ENCODE peak calls at places on chromosome 15, in six cellular contexts. Q is ovary, D is mesothelial cell of epicardium, B is bronchial epithelial cell, G is neural crest cell, P is retinal pigment epithelial cell. E is an unnamed sample.

GRCh38 chr15:57272770-57273357 is 103.4 kb upstream of the CGNL1 start:
- DNase-seq in Q (no peak), D (no peak), B (peak), G (no peak), P (no peak), E (no peak)

GRCh38 chr15:101056366-101057334 is 137.5 kb downstream of the LRRK1 start:
- DNase-seq in Q (no peak), D (no peak), B (peak), G (no peak), P (no peak), E (no peak)

GRCh38 chr15:60392601-60392985 is 5.2 kb downstream of the ANXA2 start:
- DNase-seq in Q (no peak), D (no peak), B (peak), G (no peak), P (no peak), E (no peak)

GRCh38 chr15:60840306-60840702 is 361.4 kb upstream of the ICE2 start:
- DNase-seq in Q (no peak), D (no peak), B (no peak), G (no peak), P (no peak), E (no peak)

GRCh38 chr15:41806291-41807181 is 21.4 kb upstream of the JMJD7 start:
- DNase-seq in Q (no peak), D (no peak), B (peak), G (no peak), P (peak), E (no peak)

GRCh38 chr15:67130166-67130565 is 64.8 kb downstream of the SMAD3 start:
- DNase-seq in Q (no peak), D (no peak), B (no peak), G (no peak), P (no peak), E (no peak)

GRCh38 chr15:80183886-80184285 is 31.1 kb downstream of the FAH start:
- DNase-seq in Q (no peak), D (no peak), B (no peak), G (peak), P (no peak), E (no peak)

GRCh38 chr15:70827721-70828120 is 26.2 kb downstream of the LARP6 start:
- DNase-seq in Q (no peak), D (no peak), B (no peak), G (no peak), P (no peak), E (peak)

GRCh38 chr15:64004582-64004981 is 41.7 kb downstream of the DAPK2 start:
- DNase-seq in Q (no peak), D (no peak), B (peak), G (no peak), P (peak), E (no peak)

GRCh38 chr15:53576841-53577240 is 182.6 kb downstream of the WDR72 start:
- DNase-seq in Q (no peak), D (no peak), B (no peak), G (no peak), P (no peak), E (no peak)

GRCh38 chr15:100670505-100671021 is 68.2 kb downstream of the ASB7 start:
- DNase-seq in Q (no peak), D (no peak), B (no peak), G (no peak), P (no peak), E (no peak)

GRCh38 chr15:71043373-71043772 is 71.9 kb upstream of the THSD4 start:
- DNase-seq in Q (no peak), D (no peak), B (peak), G (no peak), P (no peak), E (no peak)

GRCh38 chr15:52103217-52104207 is 9.1 kb downstream of the BCL2L10 start:
- DNase-seq in Q (peak), D (no peak), B (peak), G (no peak), P (peak), E (no peak)

GRCh38 chr15:32790352-32790999 is 72.7 kb downstream of the GREM1 start:
- DNase-seq in Q (no peak), D (no peak), B (no peak), G (no peak), P (no peak), E (no peak)

GRCh38 chr15:74383695-74384565 is 16.5 kb upstream of the CYP11A1 start:
- DNase-seq in Q (no peak), D (no peak), B (peak), G (no peak), P (no peak), E (no peak)

GRCh38 chr15:89749526-89749925 is 1.5 kb downstream of the MESP1 start:
- DNase-seq in Q (no peak), D (no peak), B (no peak), G (no peak), P (no peak), E (no peak)

GRCh38 chr15:80953953-80954778 is 35.5 kb downstream of the MESD start:
- DNase-seq in Q (peak), D (no peak), B (no peak), G (no peak), P (no peak), E (no peak)

GRCh38 chr15:38186505-38186904 is 66.1 kb upstream of the SPRED1 start:
- DNase-seq in Q (no peak), D (no peak), B (no peak), G (no peak), P (no peak), E (no peak)

GRCh38 chr15:48897144-48897814 is 19.3 kb downstream of the EID1 start:
- DNase-seq in Q (no peak), D (no peak), B (no peak), G (peak), P (no peak), E (no peak)

GRCh38 chr15:95912280-95912625 is 418.2 kb upstream of the NR2F2 start:
- DNase-seq in Q (no peak), D (no peak), B (peak), G (no peak), P (no peak), E (no peak)

GRCh38 chr15:60091150-60091549 is 87.0 kb downstream of the FOXB1 start:
- DNase-seq in Q (no peak), D (no peak), B (peak), G (no peak), P (peak), E (no peak)

GRCh38 chr15:35746121-35746520 is 200.2 kb upstream of the DPH6 start:
- DNase-seq in Q (no peak), D (no peak), B (peak), G (no peak), P (no peak), E (no peak)

GRCh38 chr15:94324835-94325767 is 93.7 kb downstream of the MCTP2 start:
- DNase-seq in Q (no peak), D (no peak), B (peak), G (no peak), P (no peak), E (no peak)

GRCh38 chr15:51046799-51047449 is 47.8 kb downstream of the TNFAIP8L3 start:
- DNase-seq in Q (peak), D (no peak), B (no peak), G (no peak), P (no peak), E (no peak)

GRCh38 chr15:58110999-58111717 is 27.0 kb upstream of the AQP9 start:
- DNase-seq in Q (no peak), D (no peak), B (no peak), G (no peak), P (no peak), E (no peak)

GRCh38 chr15:31083394-31083790 is 18.1 kb downstream of the TRPM1 start:
- DNase-seq in Q (no peak), D (no peak), B (no peak), G (no peak), P (peak), E (no peak)

GRCh38 chr15:98547255-98547654 is 101.1 kb upstream of the IGF1R start:
- DNase-seq in Q (no peak), D (no peak), B (no peak), G (no peak), P (no peak), E (no peak)

GRCh38 chr15:47839233-47839867 is 122.0 kb downstream of the SEMA6D start:
- DNase-seq in Q (no peak), D (no peak), B (no peak), G (no peak), P (no peak), E (no peak)

GRCh38 chr15:26867199-26868007 is 541 bp downstream of the GABRA5 start:
- DNase-seq in Q (no peak), D (no peak), B (no peak), G (no peak), P (no peak), E (no peak)

GRCh38 chr15:82680200-82681102 is 29.2 kb downstream of the AP3B2 start:
- DNase-seq in Q (peak), D (peak), B (peak), G (peak), P (no peak), E (peak)

GRCh38 chr15:100849021-100849831 is 30.4 kb upstream of the ALDH1A3 start:
- DNase-seq in Q (peak), D (no peak), B (peak), G (peak), P (no peak), E (peak)

GRCh38 chr15:96058103-96058851 is 272.2 kb upstream of the NR2F2 start:
- DNase-seq in Q (no peak), D (no peak), B (peak), G (no peak), P (no peak), E (no peak)

GRCh38 chr15:101664303-101664913 is 12.2 kb upstream of the TM2D3 start:
- DNase-seq in Q (no peak), D (no peak), B (no peak), G (no peak), P (no peak), E (no peak)

GRCh38 chr15:73956276-73957086 is 30.2 kb downstream of the LOXL1 start:
- DNase-seq in Q (peak), D (no peak), B (peak), G (no peak), P (peak), E (no peak)

GRCh38 chr15:25862469-25863066 is 559 bp downstream of the ATP10A start:
- DNase-seq in Q (no peak), D (no peak), B (peak), G (no peak), P (no peak), E (no peak)

GRCh38 chr15:24676431-24676830 is 856 bp downstream of the NPAP1 start:
- DNase-seq in Q (no peak), D (no peak), B (no peak), G (no peak), P (no peak), E (no peak)
- TF ChIP-seq CTCF in Q (no peak), D (no peak), B (no peak), G (no peak), P (no peak), E (no peak)

DNA sequence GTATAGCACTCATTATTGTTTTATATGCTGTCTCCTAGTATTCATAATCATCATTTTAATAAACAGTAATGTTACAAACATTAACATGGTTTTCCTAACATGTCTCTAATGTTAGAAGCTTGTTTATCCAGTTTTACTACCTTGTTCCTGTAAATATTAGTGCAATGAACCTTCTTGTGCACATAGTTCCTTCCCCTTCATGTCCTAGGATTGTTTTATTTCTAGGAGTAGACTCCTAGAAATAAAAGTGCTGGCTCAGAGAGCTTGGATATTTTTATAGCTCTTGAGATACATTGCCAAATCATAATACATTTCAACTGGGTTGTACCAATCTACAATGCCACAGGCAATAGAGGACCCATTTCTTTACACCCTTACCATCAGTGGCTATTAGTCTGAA is 161.3 kb downstream of the SV2B start:
- DNase-seq in Q (no peak), D (no peak), B (no peak), G (no peak), P (no peak), E (no peak)
- TF ChIP-seq CTCF in Q (no peak), D (no peak), B (no peak), G (no peak), P (no peak), E (no peak)

DNA sequence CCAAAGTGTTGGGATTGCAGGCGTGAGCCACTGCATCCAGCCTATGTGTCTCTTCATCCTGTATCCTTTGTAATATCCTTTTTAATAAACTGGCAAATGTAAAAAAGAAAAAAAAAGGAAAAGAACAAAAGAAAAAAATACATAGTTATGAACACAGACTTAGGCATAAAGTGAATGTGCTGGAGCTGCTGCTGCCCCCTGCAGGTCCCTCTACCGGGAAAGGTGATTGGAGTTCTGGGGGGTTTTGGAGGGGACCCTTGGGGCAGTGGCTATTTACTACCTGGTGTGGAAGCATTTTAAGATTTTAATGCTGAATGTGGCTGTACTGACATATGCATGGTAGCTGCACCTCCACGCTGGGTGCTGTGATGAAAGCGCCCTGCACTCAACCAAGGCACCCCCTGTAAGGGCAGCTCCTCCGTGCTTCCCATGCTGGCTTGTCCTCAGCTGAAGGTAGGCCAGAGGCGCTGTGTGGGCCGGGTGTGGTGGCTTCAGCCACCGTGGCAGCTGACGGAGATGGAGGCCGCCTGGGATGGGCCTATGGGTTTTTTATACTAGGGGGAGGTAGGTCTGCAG is 49.9 kb downstream of the RPLP1 start:
- DNase-seq in Q (no peak), D (no peak), B (no peak), G (no peak), P (no peak), E (peak)
- TF ChIP-seq CTCF in Q (no peak), D (peak), B (no peak), G (peak), P (peak), E (peak)

DNA sequence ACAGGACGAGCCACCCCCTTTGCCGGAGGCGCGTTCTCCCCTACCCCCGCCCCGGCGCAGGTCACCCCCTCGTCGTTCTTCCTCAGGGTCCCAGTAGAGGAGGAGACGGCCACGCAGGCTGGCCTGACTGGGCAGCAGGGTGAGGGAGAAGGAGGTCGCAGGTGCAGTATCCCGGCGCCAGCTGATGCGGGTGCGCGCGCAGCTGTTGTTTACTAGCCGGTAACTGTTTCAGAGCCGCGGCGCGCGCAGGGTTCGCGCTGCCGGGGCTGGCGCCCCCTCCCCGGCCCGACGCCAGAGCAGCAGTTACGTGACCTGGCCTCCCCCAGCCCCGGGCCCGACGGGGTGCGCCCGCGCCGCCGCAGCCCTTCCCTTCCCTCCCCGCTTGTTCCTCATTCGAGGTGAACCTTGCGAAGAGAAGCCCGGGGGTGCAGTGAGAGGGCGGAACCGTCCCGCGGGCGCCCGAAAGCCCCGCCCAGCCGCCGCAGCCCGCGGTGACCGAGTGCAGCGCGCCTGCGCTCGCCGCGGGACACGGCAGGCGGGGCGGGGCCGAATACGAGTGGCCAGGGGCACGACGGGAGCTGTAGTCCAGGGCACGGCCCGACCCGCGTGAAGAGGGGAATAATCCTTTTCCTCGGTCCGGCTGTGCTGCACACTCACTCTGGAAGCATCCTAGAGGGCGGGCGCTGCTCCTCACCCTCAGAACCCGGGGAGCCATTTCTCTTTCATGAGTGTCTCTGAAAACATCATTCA is at the start of gene SLC12A6:
- DNase-seq in Q (peak), D (peak), B (peak), G (peak), P (peak), E (peak)
- TF ChIP-seq CTCF in Q (no peak), D (no peak), B (no peak), G (no peak), P (no peak), E (no peak)

GRCh38 chr15:68278345-68279217 is 1.0 kb downstream of the FEM1B start:
- DNase-seq in Q (no peak), D (peak), B (peak), G (peak), P (no peak), E (peak)
- TF ChIP-seq CTCF in Q (no peak), D (no peak), B (peak), G (peak), P (peak), E (peak)

DNA sequence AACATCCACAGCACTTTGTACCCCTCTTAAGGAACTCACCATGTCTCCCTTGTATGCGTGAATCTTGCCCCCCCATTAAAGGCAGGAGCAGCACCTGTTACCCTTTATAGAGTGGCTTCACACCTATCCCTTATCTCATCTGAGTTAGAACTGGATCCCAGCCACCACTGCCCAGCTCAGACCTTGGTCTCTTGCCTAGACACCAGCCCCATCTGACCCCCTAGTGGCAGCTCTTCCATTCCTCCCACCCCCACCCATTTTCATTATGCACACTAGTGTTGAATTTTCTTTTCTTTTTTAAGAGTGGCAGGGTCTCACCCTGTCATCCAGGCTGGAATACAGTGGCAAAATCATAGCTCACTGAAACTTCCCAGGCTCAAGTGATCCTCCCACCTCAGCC is 3.2 kb upstream of the ZFYVE19 start:
- DNase-seq in Q (no peak), D (no peak), B (no peak), G (no peak), P (no peak), E (no peak)
- TF ChIP-seq CTCF in Q (no peak), D (no peak), B (no peak), G (no peak), P (no peak), E (no peak)

DNA sequence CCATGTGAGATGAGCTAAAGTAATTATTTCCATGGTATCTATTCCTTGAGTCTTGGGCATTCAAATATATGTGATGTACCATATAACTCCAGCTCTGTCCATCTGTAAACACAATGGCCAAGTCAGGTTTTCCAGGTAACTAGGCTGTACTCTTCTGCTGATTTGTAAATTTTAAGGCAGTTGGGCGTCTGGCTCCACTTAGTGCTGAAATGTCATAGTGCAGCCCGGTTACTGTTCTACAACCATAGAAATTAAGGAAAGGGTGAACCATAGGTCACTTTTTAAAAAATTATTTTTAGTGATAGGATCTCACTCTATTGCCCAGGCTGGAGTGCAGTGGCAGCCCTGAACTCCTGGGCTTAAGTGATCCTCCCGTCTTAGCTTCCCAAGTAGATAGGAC is 44.7 kb upstream of the GOLM2 start:
- DNase-seq in Q (no peak), D (no peak), B (no peak), G (no peak), P (no peak), E (no peak)
- TF ChIP-seq CTCF in Q (no peak), D (no peak), B (no peak), G (peak), P (peak), E (peak)

GRCh38 chr15:65944404-65944803 is 75.1 kb downstream of the RAB11A start:
- DNase-seq in Q (no peak), D (no peak), B (no peak), G (no peak), P (no peak), E (no peak)
- TF ChIP-seq CTCF in Q (no peak), D (no peak), B (no peak), G (no peak), P (no peak), E (no peak)

GRCh38 chr15:62071711-62072308 is 5.0 kb downstream of the C2CD4A start:
- DNase-seq in Q (no peak), D (no peak), B (peak), G (no peak), P (no peak), E (no peak)
- TF ChIP-seq CTCF in Q (peak), D (peak), B (peak), G (peak), P (peak), E (peak)

GRCh38 chr15:68370768-68371151 is 61.2 kb downstream of the ITGA11 start:
- DNase-seq in Q (no peak), D (no peak), B (no peak), G (no peak), P (no peak), E (no peak)

GRCh38 chr15:68373028-68373427 is 58.9 kb downstream of the ITGA11 start:
- DNase-seq in Q (peak), D (no peak), B (no peak), G (no peak), P (no peak), E (peak)

GRCh38 chr15:68371160-68371559 is 60.8 kb downstream of the ITGA11 start:
- DNase-seq in Q (no peak), D (no peak), B (no peak), G (no peak), P (no peak), E (no peak)

GRCh38 chr15:68371851-68372250 is 60.1 kb downstream of the ITGA11 start:
- DNase-seq in Q (no peak), D (no peak), B (no peak), G (no peak), P (no peak), E (no peak)

DNA sequence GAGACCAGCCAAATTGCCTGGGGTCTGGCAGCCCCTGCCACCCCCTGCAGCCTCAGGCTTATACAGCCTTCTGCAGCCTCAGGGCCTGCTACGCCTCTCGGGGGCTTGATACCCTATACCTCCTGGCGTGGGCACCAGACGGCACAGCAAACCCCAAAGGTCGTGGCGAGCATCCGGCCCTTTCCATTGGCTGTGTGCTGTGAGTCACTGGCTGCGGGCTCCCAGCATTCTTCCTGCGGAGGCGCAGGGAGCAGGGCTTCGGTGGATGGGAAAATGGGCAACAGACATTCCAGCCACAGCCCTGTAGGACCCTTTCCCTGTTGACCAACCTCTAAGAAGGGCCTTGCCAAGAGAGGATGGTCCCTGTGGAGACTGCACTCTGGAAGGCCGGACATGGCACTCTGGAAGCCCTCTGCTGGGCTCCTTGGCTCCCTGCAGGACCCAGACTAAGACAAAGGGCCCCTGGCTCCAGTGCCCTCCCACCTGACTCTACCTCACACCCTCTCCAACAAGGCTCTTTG is 59.6 kb downstream of the ITGA11 start:
- DNase-seq in Q (peak), D (no peak), B (peak), G (peak), P (no peak), E (peak)
- TF ChIP-seq CTCF in Q (no peak), D (no peak), B (peak), G (peak), P (peak), E (peak)